ENCODE peak calls at places on chromosomes 3 and 15, in six cellular contexts. F, L, D, P, S and Q are unnamed samples.

GRCh38 chr3:100629728-100630127 is 20.3 kb downstream of the ADGRG7 start:
- DNase-seq in F (no peak), L (no peak), D (no peak), P (no peak), S (no peak), Q (no peak)

GRCh38 chr15:64443747-64444621 is 16.4 kb upstream of the ZNF609 start:
- DNase-seq in F (no peak), L (peak; percentile 92), D (peak; percentile 83), P (peak; percentile 53), S (peak; percentile 10), Q (no peak)

GRCh38 chr15:38678291-38678690 is 113.7 kb upstream of the RASGRP1 start:
- DNase-seq in F (no peak), L (no peak), D (no peak), P (no peak), S (no peak), Q (no peak)

GRCh38 chr15:67043939-67044771 is 21.2 kb upstream of the SMAD3 start:
- DNase-seq in F (no peak), L (peak; percentile 88), D (no peak), P (no peak), S (peak; percentile 84), Q (no peak)

GRCh38 chr3:63565220-63565619 is 87.3 kb upstream of the SNTN start:
- DNase-seq in F (no peak), L (no peak), D (no peak), P (no peak), S (no peak), Q (no peak)

GRCh38 chr3:116059421-116060096 is 385.7 kb downstream of the LSAMP start:
- DNase-seq in F (peak; percentile 74), L (peak; percentile 93), D (peak; percentile 41), P (peak; percentile 10), S (peak; percentile 1), Q (no peak)

GRCh38 chr3:55750525-55750924 is 263.4 kb upstream of the WNT5A start:
- DNase-seq in F (no peak), L (peak; percentile 87), D (no peak), P (no peak), S (no peak), Q (no peak)

GRCh38 chr3:139937674-139938279 is 2.8 kb downstream of the CLSTN2 start:
- DNase-seq in F (peak; percentile 55), L (peak; percentile 34), D (peak; percentile 24), P (peak; percentile 57), S (no peak), Q (no peak)

GRCh38 chr3:66144792-66145733 is 75.7 kb upstream of the SLC25A26 start:
- DNase-seq in F (peak; percentile 9), L (peak; percentile 61), D (no peak), P (no peak), S (no peak), Q (no peak)

GRCh38 chr3:76264496-76264895 is 479.1 kb upstream of the ZNF717 start:
- DNase-seq in F (no peak), L (no peak), D (no peak), P (no peak), S (no peak), Q (no peak)

GRCh38 chr3:30989266-30989799 is 94.9 kb upstream of the GADL1 start:
- DNase-seq in F (no peak), L (no peak), D (no peak), P (no peak), S (no peak), Q (no peak)

GRCh38 chr3:168883145-168883544 is 780.4 kb downstream of the MECOM start:
- DNase-seq in F (no peak), L (no peak), D (no peak), P (no peak), S (no peak), Q (no peak)

GRCh38 chr3:117873236-117873635 is 1161.4 kb downstream of the IGSF11 start:
- DNase-seq in F (peak; percentile 14), L (peak; percentile 7), D (no peak), P (no peak), S (no peak), Q (no peak)

GRCh38 chr3:196186661-196187573 is 24.3 kb downstream of the ZDHHC19 start:
- DNase-seq in F (no peak), L (peak; percentile 22), D (no peak), P (no peak), S (no peak), Q (peak; percentile 64)

GRCh38 chr3:149080699-149081091 is 5.6 kb downstream of the HLTF start:
- DNase-seq in F (no peak), L (peak; percentile 28), D (no peak), P (no peak), S (no peak), Q (no peak)

GRCh38 chr3:135869439-135870105 is 96.0 kb upstream of the PPP2R3A start:
- DNase-seq in F (no peak), L (peak; percentile 29), D (no peak), P (no peak), S (no peak), Q (no peak)

GRCh38 chr3:141729240-141729639 is 8.9 kb upstream of the RNF7 start:
- DNase-seq in F (no peak), L (no peak), D (no peak), P (no peak), S (no peak), Q (no peak)

GRCh38 chr15:89496155-89497098 is at the start of gene RHCG:
- DNase-seq in F (no peak), L (peak; percentile 24), D (peak; percentile 80), P (peak; percentile 45), S (peak; percentile 69), Q (no peak)

GRCh38 chr3:138118863-138119766 is 3.7 kb upstream of the DZIP1L start:
- DNase-seq in F (peak; percentile 71), L (peak; percentile 73), D (peak; percentile 64), P (peak; percentile 30), S (peak; percentile 70), Q (peak; percentile 25)

GRCh38 chr3:120244834-120245225 is 40.2 kb downstream of the GPR156 start:
- DNase-seq in F (no peak), L (no peak), D (no peak), P (no peak), S (no peak), Q (no peak)

GRCh38 chr15:40558952-40559742 is 5.7 kb downstream of the CCDC32 start:
- DNase-seq in F (no peak), L (no peak), D (no peak), P (peak; percentile 85), S (no peak), Q (no peak)

GRCh38 chr15:80201256-80202015 is 48.6 kb downstream of the FAH start:
- DNase-seq in F (no peak), L (no peak), D (no peak), P (no peak), S (no peak), Q (no peak)

DNA sequence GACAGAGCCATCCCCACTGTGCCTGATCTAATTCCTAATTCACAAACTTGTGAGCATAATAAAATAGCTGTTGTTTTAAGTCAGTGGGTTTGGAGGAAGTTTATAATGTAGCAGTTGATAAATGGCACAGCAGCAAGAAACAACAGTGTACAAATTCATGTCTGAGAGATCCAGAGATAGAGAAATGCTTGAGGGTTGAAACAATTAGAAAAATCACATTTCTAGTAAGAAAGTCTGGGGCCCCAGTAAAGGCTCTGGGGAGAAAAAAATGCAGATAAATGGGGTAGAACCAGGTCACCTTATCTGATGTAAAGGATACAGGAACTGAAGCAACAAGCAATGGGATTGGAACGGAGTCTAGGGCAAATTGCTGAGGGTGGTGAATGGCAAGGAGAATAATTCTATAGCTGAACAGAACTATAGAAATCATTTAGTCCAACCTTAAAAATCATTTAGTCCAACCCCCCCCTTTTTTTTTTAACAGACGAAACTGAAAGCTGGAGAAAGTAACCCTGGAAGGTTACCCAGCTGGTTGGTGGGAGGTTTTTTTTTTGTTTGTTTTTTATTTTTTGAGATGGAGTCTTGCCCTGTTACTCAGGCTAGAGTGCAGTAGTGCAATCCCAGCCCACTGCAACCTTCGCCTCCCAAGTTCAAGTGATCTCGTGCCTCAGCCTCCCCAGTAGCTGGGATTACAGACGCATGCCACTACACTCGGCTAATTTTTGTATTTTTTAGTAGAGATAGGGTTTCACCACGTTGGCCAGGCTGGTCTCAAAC is 14.3 kb upstream of the SHQ1 start:
- DNase-seq in F (no peak), L (no peak), D (no peak), P (no peak), S (no peak), Q (no peak)
- TF ChIP-seq BHLHE40 in F (no peak), L (no peak), D (no peak), P (no peak), S (no peak), Q (no peak)

GRCh38 chr3:113847243-113847642 is 8.7 kb downstream of the GRAMD1C start:
- DNase-seq in F (no peak), L (no peak), D (no peak), P (no peak), S (no peak), Q (no peak)
- TF ChIP-seq BHLHE40 in F (no peak), L (no peak), D (no peak), P (no peak), S (no peak), Q (no peak)

GRCh38 chr15:74837482-74837881 is 5.5 kb downstream of the ULK3 start:
- DNase-seq in F (no peak), L (no peak), D (no peak), P (no peak), S (no peak), Q (no peak)

GRCh38 chr15:74836846-74837245 is 6.1 kb downstream of the ULK3 start:
- DNase-seq in F (no peak), L (no peak), D (no peak), P (no peak), S (no peak), Q (no peak)

GRCh38 chr15:74833376-74834107 is 7.1 kb downstream of the CPLX3 start:
- DNase-seq in F (no peak), L (no peak), D (no peak), P (no peak), S (no peak), Q (no peak)

GRCh38 chr15:74832826-74833225 is 6.4 kb downstream of the CPLX3 start:
- DNase-seq in F (no peak), L (no peak), D (no peak), P (no peak), S (no peak), Q (no peak)

GRCh38 chr15:74835312-74835823 is 7.6 kb downstream of the ULK3 start:
- DNase-seq in F (peak; percentile 89), L (peak; percentile 36), D (peak; percentile 96), P (peak; percentile 84), S (peak; percentile 70), Q (no peak)
- TF ChIP-seq BHLHE40 in F (no peak), L (no peak), D (no peak), P (no peak), S (no peak), Q (no peak)

DNA sequence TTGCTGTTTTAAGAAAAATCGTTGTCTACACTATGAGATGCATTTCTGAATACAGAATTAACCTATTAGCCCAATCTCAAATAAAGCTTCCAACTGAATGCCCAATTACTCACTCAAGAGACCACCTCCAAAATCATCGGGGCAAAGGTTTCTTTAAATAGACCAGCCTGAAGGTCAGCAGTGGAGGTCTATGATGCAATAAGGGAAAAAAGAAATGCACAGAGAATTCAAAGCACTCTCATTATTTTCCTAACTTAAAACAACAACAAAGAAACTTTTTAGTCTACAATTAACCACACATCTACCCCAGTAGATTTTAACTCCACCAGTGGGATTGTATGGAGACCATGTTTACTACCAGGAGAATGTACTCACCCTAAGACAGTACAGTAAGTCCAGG is 657.7 kb upstream of the CCDC54 start:
- DNase-seq in F (no peak), L (no peak), D (no peak), P (no peak), S (no peak), Q (no peak)
- TF ChIP-seq BHLHE40 in F (no peak), L (no peak), D (no peak), P (no peak), S (no peak), Q (no peak)